ENCODE peak calls at places on chromosomes 2 and 18, in five cellular contexts. D, B, V, O and F are unnamed samples.

GRCh38 chr2:239190921-239191885 is 209.6 kb downstream of the HDAC4 start:
- DNase-seq in B (peak), D (no peak), O (no peak), V (no peak), F (peak)

GRCh38 chr2:107986278-107987217 is at the start of gene SLC5A7:
- DNase-seq in D (peak), B (no peak), O (no peak), V (no peak), F (no peak)

GRCh38 chr18:74282359-74283254 is 9.2 kb downstream of the CYB5A start:
- DNase-seq in B (no peak), D (no peak), O (no peak), V (no peak), F (no peak)

GRCh38 chr18:76436342-76436741 is 58.7 kb downstream of the ZNF516 start:
- DNase-seq in B (no peak), D (no peak), O (no peak), V (no peak), F (no peak)

GRCh38 chr2:219829968-219830738 is 202.7 kb downstream of the SLC4A3 start:
- DNase-seq in D (no peak), O (no peak), V (no peak), B (no peak), F (no peak)

GRCh38 chr2:201854221-201854801 is 48.0 kb downstream of the CDK15 start:
- DNase-seq in V (no peak), D (no peak), B (no peak), O (peak), F (no peak)

GRCh38 chr18:58592223-58593214 is 36.4 kb downstream of the ALPK2 start:
- DNase-seq in O (no peak), V (no peak), B (no peak), D (no peak), F (no peak)

GRCh38 chr18:41613210-41613609 is 341.8 kb upstream of the PIK3C3 start:
- DNase-seq in B (no peak), V (no peak), O (no peak), D (no peak), F (no peak)

GRCh38 chr18:35508746-35509338 is 11.1 kb upstream of the INO80C start:
- DNase-seq in B (peak), D (peak), V (no peak), O (no peak), F (no peak)

GRCh38 chr2:68811364-68811763 is 59.8 kb downstream of the BMP10 start:
- DNase-seq in V (no peak), D (no peak), O (no peak), B (no peak), F (peak)

GRCh38 chr18:13271512-13271911 is 53.0 kb downstream of the LDLRAD4 start:
- DNase-seq in O (no peak), V (no peak), D (no peak), B (no peak), F (no peak)

GRCh38 chr18:64207818-64208217 is 58.9 kb upstream of the LINC00305 start:
- DNase-seq in D (no peak), V (no peak), B (no peak), O (no peak), F (no peak)

GRCh38 chr18:42513416-42513815 is 558.4 kb downstream of the PIK3C3 start:
- DNase-seq in V (no peak), B (no peak), D (no peak), O (no peak), F (no peak)

GRCh38 chr2:235098736-235099494 is 147.1 kb downstream of the SH3BP4 start:
- DNase-seq in V (no peak), B (no peak), D (no peak), O (peak), F (no peak)

GRCh38 chr2:236352761-236353593 is 88.8 kb upstream of the ASB18 start:
- DNase-seq in O (peak), D (no peak), B (no peak), V (no peak), F (no peak)

GRCh38 chr18:76821875-76822509 is 365 bp upstream of the ZNF236 start:
- DNase-seq in V (peak), D (peak), B (no peak), O (peak), F (peak)

GRCh38 chr2:236348279-236348678 is 84.1 kb upstream of the ASB18 start:
- DNase-seq in D (no peak), B (no peak), O (no peak), V (no peak), F (no peak)

GRCh38 chr18:32237024-32237423 is 47.2 kb downstream of the MEP1B start:
- DNase-seq in O (no peak), D (no peak), B (no peak), V (no peak), F (no peak)

GRCh38 chr2:73903313-73903712 is 10.5 kb downstream of the ACTG2 start:
- DNase-seq in V (no peak), D (no peak), B (no peak), O (no peak), F (no peak)

GRCh38 chr18:78405763-78406162 is 573.9 kb upstream of the SALL3 start:
- DNase-seq in O (no peak), B (no peak), V (no peak), D (no peak), F (no peak)

GRCh38 chr2:46490521-46491141 is 11.3 kb downstream of the TMEM247 start:
- DNase-seq in O (peak), D (peak), B (no peak), V (peak), F (peak)

GRCh38 chr2:216736326-216736725 is 41.0 kb upstream of the IGFBP5 start:
- DNase-seq in D (no peak), B (no peak), V (no peak), O (no peak), F (no peak)

GRCh38 chr18:62510744-62511143 is 12.1 kb upstream of the ZCCHC2 start:
- DNase-seq in O (no peak), B (no peak), V (no peak), D (no peak), F (no peak)
- H3K4me3 ChIP-seq in O (no peak), B (no peak), V (no peak), D (no peak), F (no peak)

DNA sequence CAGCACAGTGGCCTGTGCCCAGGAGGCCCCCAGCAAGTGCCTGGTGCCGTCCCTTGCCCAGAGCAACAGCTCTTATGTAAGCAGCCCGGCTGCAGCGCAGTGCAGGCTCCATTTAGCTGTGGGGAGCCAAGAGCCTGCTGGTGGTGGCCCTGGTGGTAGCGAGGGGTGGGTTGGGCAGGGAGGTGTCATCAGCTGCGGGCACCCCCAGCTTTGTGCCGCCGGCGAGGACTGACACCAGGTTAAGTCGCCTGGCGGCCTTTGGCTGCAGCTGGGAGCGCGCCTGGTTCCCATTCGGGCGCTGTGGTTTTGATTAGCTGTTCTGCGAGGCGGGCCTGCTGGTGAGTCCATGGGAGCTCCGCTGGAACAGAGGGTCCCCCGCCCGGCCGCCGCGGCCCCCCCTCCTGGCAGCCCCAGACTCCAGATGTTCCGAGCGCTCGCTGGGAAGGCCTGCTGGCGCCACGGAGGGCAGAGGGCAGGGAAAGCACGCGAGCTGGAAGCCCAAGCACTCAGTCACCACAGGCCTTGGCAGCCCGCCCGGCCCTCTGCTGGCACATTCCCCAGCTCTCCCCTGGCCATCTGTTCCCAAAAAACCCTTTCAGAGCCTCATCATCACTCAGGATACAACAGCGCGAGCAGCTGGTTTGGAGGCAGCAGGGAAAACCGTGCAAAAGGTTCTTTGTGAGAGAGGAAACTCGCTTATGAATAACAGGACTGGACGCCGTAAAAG is 18.4 kb downstream of the ATOH8 start:
- DNase-seq in B (peak), O (peak), V (no peak), D (peak), F (peak)
- H3K4me3 ChIP-seq in B (peak), O (peak), V (no peak), D (no peak), F (peak)

GRCh38 chr2:150484461-150484931 is 3.0 kb downstream of the RND3 start:
- DNase-seq in V (no peak), B (no peak), D (no peak), O (peak), F (no peak)
- H3K4me3 ChIP-seq in V (no peak), B (peak), D (peak), O (peak), F (peak)

GRCh38 chr2:181456660-181457120 is 496 bp upstream of the ITGA4 start:
- DNase-seq in V (peak), B (peak), O (peak), D (peak), F (peak)
- H3K4me3 ChIP-seq in V (peak), B (peak), O (peak), D (peak), F (peak)

DNA sequence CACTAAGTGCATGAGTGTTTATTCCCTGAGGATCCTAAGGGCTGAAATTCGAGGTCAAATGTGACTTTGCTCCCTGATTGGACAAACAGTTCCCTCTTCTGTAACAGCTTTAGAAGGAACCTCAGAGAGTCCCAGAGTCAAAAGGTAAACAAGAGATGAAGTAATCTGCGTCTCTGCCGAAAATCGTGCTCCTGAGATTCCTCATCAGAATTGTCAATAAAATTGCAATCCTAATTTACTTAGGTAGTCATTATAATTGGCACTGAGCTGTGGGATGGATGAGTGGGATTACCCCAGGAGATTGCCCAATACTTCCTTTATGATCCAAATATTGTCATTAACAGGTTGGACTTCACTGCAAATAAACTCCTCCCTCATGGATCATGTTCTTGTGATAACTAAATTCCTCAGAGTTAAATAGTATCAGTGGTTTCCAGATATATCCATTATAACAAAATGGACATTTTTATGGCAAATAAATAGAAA is 907 bp upstream of the SUCLG1 start:
- DNase-seq in D (peak), O (no peak), V (no peak), B (no peak), F (no peak)
- H3K4me3 ChIP-seq in D (peak), O (peak), V (peak), B (peak), F (peak)

GRCh38 chr2:160199683-160200389 is at the start of gene ITGB6:
- DNase-seq in O (no peak), B (no peak), D (no peak), V (no peak), F (no peak)
- H3K4me3 ChIP-seq in O (no peak), B (no peak), D (no peak), V (no peak), F (no peak)

GRCh38 chr18:55234366-55235093 is 275.3 kb upstream of the CCDC68 start:
- DNase-seq in D (peak), V (no peak), O (peak), B (peak), F (peak)

GRCh38 chr18:55233850-55234249 is 274.6 kb upstream of the CCDC68 start:
- DNase-seq in B (no peak), D (no peak), V (no peak), O (no peak), F (no peak)

GRCh38 chr18:55236150-55236931 is 277.1 kb upstream of the CCDC68 start:
- DNase-seq in D (no peak), O (peak), B (no peak), V (no peak), F (peak)

GRCh38 chr18:55232506-55232905 is 273.2 kb upstream of the CCDC68 start:
- DNase-seq in B (no peak), V (no peak), D (no peak), O (no peak), F (no peak)

DNA sequence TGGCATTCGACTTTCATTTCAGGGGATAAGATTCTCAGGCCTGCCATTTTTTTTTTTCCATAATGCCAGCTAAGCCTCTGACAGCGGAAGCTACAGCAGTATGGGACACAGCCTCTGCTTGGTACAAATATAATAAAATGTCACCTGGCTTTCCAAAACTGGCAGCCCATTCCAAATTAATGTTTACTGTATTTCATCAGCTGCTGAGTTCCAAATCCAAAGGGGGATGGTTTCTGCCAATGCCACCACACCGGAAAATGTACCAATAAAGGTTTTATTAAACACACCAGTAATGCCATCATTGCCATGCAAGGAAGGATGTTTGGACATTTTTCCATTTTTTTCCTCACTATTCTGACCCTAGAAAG is 275.8 kb upstream of the CCDC68 start:
- DNase-seq in D (no peak), O (no peak), V (no peak), B (no peak), F (no peak)
- H3K4me3 ChIP-seq in D (no peak), O (no peak), V (no peak), B (no peak), F (no peak)

GRCh38 chr2:18465979-18466378 is 94.5 kb downstream of the RDH14 start:
- DNase-seq in V (no peak), B (no peak), D (no peak), O (no peak), F (no peak)
- H3K4me3 ChIP-seq in V (no peak), B (no peak), D (no peak), O (no peak), F (no peak)